ENCODE peak calls at places on chromosomes 12 and 14, in eight cellular contexts. H is activated CD4-positive, alpha-beta T cell treated with anti-CD3 and anti-CD28 coated beads, Interleukin-2, amount 50 U/mL, for 4 hours; Q is fibroblast of gingiva; W is left ventricle myocardium inferior; I is Caki2; K is HT-29; L is NCI-H1417; A is ovary. R is an unnamed sample.

GRCh38 chr14:104423224-104423681 is 156.3 kb upstream of the C14orf180 start:
- DNase-seq in H (no peak), Q (no peak), W (no peak), I (no peak), K (no peak), L (no peak), A (no peak), R (no peak)

GRCh38 chr14:31380106-31380505 is 40.2 kb downstream of the HEATR5A start:
- DNase-seq in H (no peak), Q (no peak), W (no peak), I (no peak), K (no peak), L (no peak), A (no peak), R (no peak)

GRCh38 chr12:112938751-112939150 is 477 bp downstream of the OAS3 start:
- DNase-seq in H (no peak), Q (no peak), W (no peak), I (no peak), K (no peak), L (no peak), A (no peak), R (no peak)

GRCh38 chr14:65991124-65991523 is 495.0 kb upstream of the CCDC196 start:
- DNase-seq in H (no peak), Q (no peak), W (no peak), I (no peak), K (no peak), L (no peak), A (no peak), R (no peak)

GRCh38 chr14:23364604-23365352 is at the start of gene EFS:
- DNase-seq in H (no peak), Q (peak; percentile 24), W (peak; percentile 69), I (no peak), K (no peak), L (no peak), A (peak; percentile 77), R (no peak)

GRCh38 chr12:93915411-93915810 is 233.0 kb upstream of the PLXNC1 start:
- DNase-seq in H (no peak), Q (no peak), W (no peak), I (no peak), K (no peak), L (no peak), A (no peak), R (no peak)

GRCh38 chr12:94617101-94617500 is 33.3 kb downstream of the TMCC3 start:
- DNase-seq in H (no peak), Q (no peak), W (no peak), I (no peak), K (no peak), L (no peak), A (no peak), R (no peak)

GRCh38 chr12:97939141-97939540 is 476.5 kb downstream of the RMST start:
- DNase-seq in H (no peak), Q (no peak), W (no peak), I (peak; percentile 33), K (no peak), L (no peak), A (no peak), R (no peak)

GRCh38 chr12:66072135-66072534 is 58.4 kb downstream of the LLPH start:
- DNase-seq in H (no peak), Q (no peak), W (no peak), I (no peak), K (no peak), L (no peak), A (no peak), R (no peak)

GRCh38 chr12:112061127-112061526 is 47.5 kb downstream of the NAA25 start:
- DNase-seq in H (no peak), Q (no peak), W (no peak), I (peak; percentile 34), K (no peak), L (no peak), A (no peak), R (no peak)

GRCh38 chr14:50272498-50272897 is 39.5 kb downstream of the L2HGDH start:
- DNase-seq in H (no peak), Q (no peak), W (no peak), I (no peak), K (no peak), L (no peak), A (no peak), R (no peak)

GRCh38 chr12:67681145-67681778 is 32.7 kb downstream of the DYRK2 start:
- DNase-seq in H (no peak), Q (peak; percentile 87), W (no peak), I (peak; percentile 83), K (no peak), L (no peak), A (no peak), R (peak; percentile 94)

GRCh38 chr12:54988402-54989054 is 4.0 kb upstream of the TESPA1 start:
- DNase-seq in H (no peak), Q (peak; percentile 6), W (peak; percentile 92), I (no peak), K (peak; percentile 20), L (peak; percentile 36), A (peak; percentile 82), R (peak; percentile 6)

GRCh38 chr14:92903359-92903758 is 19.6 kb upstream of the CHGA start:
- DNase-seq in H (peak; percentile 21), Q (no peak), W (no peak), I (no peak), K (no peak), L (no peak), A (no peak), R (no peak)